ENCODE peak calls at places on chromosomes 12 and 14, in six cellular contexts. X, U, E, D, W and G are unnamed samples.

GRCh38 chr12:59372971-59373370 is 222.9 kb upstream of the SLC16A7 start:
- DNase-seq in X (peak; percentile 1), U (peak; percentile 7), E (no peak), D (no peak), W (peak; percentile 85), G (no peak)

GRCh38 chr14:72715215-72715909 is 178.5 kb downstream of the DPF3 start:
- DNase-seq in X (no peak), U (no peak), E (no peak), D (no peak), W (no peak), G (no peak)

GRCh38 chr14:38404616-38405015 is 148.7 kb upstream of the CLEC14A start:
- DNase-seq in X (no peak), U (no peak), E (no peak), D (no peak), W (no peak), G (no peak)

GRCh38 chr12:23817345-23817744 is 132.1 kb downstream of the SOX5 start:
- DNase-seq in X (no peak), U (no peak), E (no peak), D (no peak), W (no peak), G (no peak)

GRCh38 chr12:8832500-8832899 is 10.1 kb downstream of the A2ML1 start:
- DNase-seq in X (no peak), U (no peak), E (no peak), D (no peak), W (no peak), G (no peak)

GRCh38 chr14:68479247-68479646 is 313.6 kb downstream of the ZFP36L1 start:
- DNase-seq in X (no peak), U (no peak), E (no peak), D (no peak), W (no peak), G (no peak)

GRCh38 chr12:5909560-5909959 is 35.5 kb downstream of the ANO2 start:
- DNase-seq in X (no peak), U (no peak), E (no peak), D (no peak), W (peak; percentile 19), G (no peak)

GRCh38 chr12:97640826-97641225 is 178.2 kb downstream of the RMST start:
- DNase-seq in X (no peak), U (no peak), E (no peak), D (no peak), W (no peak), G (no peak)

GRCh38 chr14:52906141-52906601 is 44.7 kb downstream of the FERMT2 start:
- DNase-seq in X (peak; percentile 67), U (peak; percentile 27), E (no peak), D (no peak), W (no peak), G (no peak)

GRCh38 chr12:79298511-79298910 is 392.3 kb downstream of the PAWR start:
- DNase-seq in X (no peak), U (no peak), E (no peak), D (no peak), W (no peak), G (no peak)

GRCh38 chr14:30129795-30130194 is 202.1 kb upstream of the PRKD1 start:
- DNase-seq in X (no peak), U (no peak), E (no peak), D (no peak), W (peak; percentile 58), G (no peak)

GRCh38 chr12:49621651-49622500 is 1.5 kb upstream of the PRPF40B start:
- DNase-seq in X (no peak), U (no peak), E (peak; percentile 14), D (no peak), W (no peak), G (no peak)

GRCh38 chr12:5451251-5451650 is 19.3 kb downstream of the NTF3 start:
- DNase-seq in X (no peak), U (no peak), E (no peak), D (no peak), W (no peak), G (no peak)

GRCh38 chr14:53670701-53671100 is 285.9 kb downstream of the BMP4 start:
- DNase-seq in X (peak; percentile 21), U (no peak), E (no peak), D (no peak), W (no peak), G (no peak)

GRCh38 chr14:101460986-101461750 is 100.1 kb upstream of the DIO3 start:
- DNase-seq in X (no peak), U (no peak), E (no peak), D (no peak), W (peak; percentile 37), G (no peak)

GRCh38 chr14:64554551-64554950 is 4.8 kb downstream of the PPP1R36 start:
- DNase-seq in X (no peak), U (no peak), E (no peak), D (no peak), W (no peak), G (no peak)

GRCh38 chr12:94963649-94964048 is 39.8 kb downstream of the NDUFA12 start:
- DNase-seq in X (no peak), U (no peak), E (no peak), D (no peak), W (no peak), G (no peak)

GRCh38 chr12:52241205-52241842 is 8.3 kb downstream of the KRT7 start:
- DNase-seq in X (no peak), U (no peak), E (no peak), D (no peak), W (no peak), G (no peak)

GRCh38 chr14:102501751-102502315 is 7.7 kb downstream of the ANKRD9 start:
- DNase-seq in X (no peak), U (no peak), E (no peak), D (no peak), W (peak; percentile 68), G (no peak)

GRCh38 chr12:131511391-131511802 is 199.5 kb upstream of the SFSWAP start:
- DNase-seq in X (no peak), U (peak; percentile 11), E (peak; percentile 50), D (no peak), W (peak; percentile 69), G (peak; percentile 4)

GRCh38 chr12:58233886-58234285 is 292.5 kb downstream of the ATP23 start:
- DNase-seq in X (no peak), U (no peak), E (no peak), D (no peak), W (no peak), G (no peak)

GRCh38 chr12:113659015-113659414 is 187.3 kb upstream of the LHX5 start:
- DNase-seq in X (no peak), U (no peak), E (no peak), D (no peak), W (no peak), G (no peak)